ENCODE peak calls at places on chromosome 11, in ten cellular contexts. F is H9, N is GM10248, W is kidney epithelial cell, Q is heart left ventricle, L is HFFc6, R is endodermal cell, K is uterus, M is HL-60, X is kidney. J is an unnamed sample.

GRCh38 chr11:67572305-67572704 is 11.3 kb upstream of the GSTP1 start:
- DNase-seq in F (no peak), N (no peak), W (no peak), Q (no peak), L (no peak), R (no peak), K (no peak), M (no peak), X (no peak), J (no peak)

GRCh38 chr11:6737872-6738466 is 33.8 kb downstream of the OR2AG2 start:
- DNase-seq in F (peak; percentile 38), N (peak; percentile 58), W (no peak), Q (no peak), L (peak; percentile 55), R (peak; percentile 75), K (no peak), M (peak; percentile 61), X (no peak), J (no peak)

GRCh38 chr11:130691581-130691980 is 224.7 kb downstream of the SNX19 start:
- DNase-seq in F (no peak), N (no peak), W (no peak), Q (no peak), L (no peak), R (no peak), K (no peak), M (no peak), X (no peak), J (no peak)

GRCh38 chr11:130909650-130910049 is 6.6 kb downstream of the SNX19 start:
- DNase-seq in F (no peak), N (no peak), W (no peak), Q (no peak), L (peak; percentile 63), R (no peak), K (no peak), M (no peak), X (no peak), J (no peak)

GRCh38 chr11:1760351-1761109 is 3.2 kb downstream of the CTSD start:
- DNase-seq in F (no peak), N (no peak), W (no peak), Q (peak; percentile 89), L (peak; percentile 67), R (no peak), K (peak; percentile 51), M (no peak), X (peak; percentile 99), J (peak; percentile 99)

GRCh38 chr11:116707746-116708145 is 65.0 kb downstream of the BUD13 start:
- DNase-seq in F (no peak), N (no peak), W (no peak), Q (no peak), L (no peak), R (no peak), K (no peak), M (no peak), X (no peak), J (no peak)

GRCh38 chr11:33475999-33476398 is 218.8 kb downstream of the HIPK3 start:
- DNase-seq in F (no peak), N (no peak), W (peak; percentile 37), Q (no peak), L (peak; percentile 41), R (no peak), K (no peak), M (no peak), X (no peak), J (no peak)

GRCh38 chr11:123483058-123483457 is 53.0 kb downstream of the GRAMD1B start:
- DNase-seq in F (no peak), N (no peak), W (no peak), Q (no peak), L (no peak), R (no peak), K (no peak), M (no peak), X (no peak), J (no peak)

GRCh38 chr11:64695548-64695947 is 27.4 kb downstream of the NRXN2 start:
- DNase-seq in F (no peak), N (no peak), W (no peak), Q (no peak), L (no peak), R (no peak), K (no peak), M (no peak), X (no peak), J (no peak)

GRCh38 chr11:34366522-34366921 is 8.7 kb upstream of the ABTB2 start:
- DNase-seq in F (no peak), N (peak; percentile 44), W (no peak), Q (no peak), L (no peak), R (peak; percentile 51), K (no peak), M (peak; percentile 47), X (no peak), J (no peak)

GRCh38 chr11:8959546-8960166 is 4.6 kb downstream of the TMEM9B start:
- DNase-seq in F (peak; percentile 34), N (peak; percentile 82), W (peak; percentile 51), Q (peak; percentile 31), L (peak; percentile 61), R (peak; percentile 68), K (no peak), M (peak; percentile 54), X (no peak), J (no peak)

GRCh38 chr11:36672815-36673450 is 74.9 kb upstream of the RAG2 start:
- DNase-seq in F (no peak), N (no peak), W (no peak), Q (no peak), L (peak; percentile 59), R (no peak), K (no peak), M (peak; percentile 29), X (no peak), J (no peak)

GRCh38 chr11:134097146-134097545 is 28.3 kb downstream of the JAM3 start:
- DNase-seq in F (no peak), N (no peak), W (no peak), Q (no peak), L (no peak), R (no peak), K (no peak), M (no peak), X (no peak), J (no peak)

GRCh38 chr11:134101292-134101691 is 32.4 kb downstream of the JAM3 start:
- DNase-seq in F (no peak), N (no peak), W (no peak), Q (no peak), L (peak; percentile 46), R (no peak), K (no peak), M (no peak), X (no peak), J (no peak)

GRCh38 chr11:134100171-134100570 is 31.3 kb downstream of the JAM3 start:
- DNase-seq in F (no peak), N (no peak), W (no peak), Q (no peak), L (no peak), R (no peak), K (no peak), M (no peak), X (no peak), J (no peak)

GRCh38 chr11:134098566-134099184 is 29.8 kb downstream of the JAM3 start:
- DNase-seq in F (no peak), N (peak; percentile 22), W (no peak), Q (no peak), L (no peak), R (no peak), K (no peak), M (no peak), X (no peak), J (no peak)
- TF ChIP-seq CTCF in F (peak; percentile 65), N (peak; percentile 50), W (peak; percentile 36), Q (peak; percentile 36), L (peak; percentile 20), R (peak; percentile 74), K (no peak), M (no peak), X (peak; percentile 25), J (no peak)

DNA sequence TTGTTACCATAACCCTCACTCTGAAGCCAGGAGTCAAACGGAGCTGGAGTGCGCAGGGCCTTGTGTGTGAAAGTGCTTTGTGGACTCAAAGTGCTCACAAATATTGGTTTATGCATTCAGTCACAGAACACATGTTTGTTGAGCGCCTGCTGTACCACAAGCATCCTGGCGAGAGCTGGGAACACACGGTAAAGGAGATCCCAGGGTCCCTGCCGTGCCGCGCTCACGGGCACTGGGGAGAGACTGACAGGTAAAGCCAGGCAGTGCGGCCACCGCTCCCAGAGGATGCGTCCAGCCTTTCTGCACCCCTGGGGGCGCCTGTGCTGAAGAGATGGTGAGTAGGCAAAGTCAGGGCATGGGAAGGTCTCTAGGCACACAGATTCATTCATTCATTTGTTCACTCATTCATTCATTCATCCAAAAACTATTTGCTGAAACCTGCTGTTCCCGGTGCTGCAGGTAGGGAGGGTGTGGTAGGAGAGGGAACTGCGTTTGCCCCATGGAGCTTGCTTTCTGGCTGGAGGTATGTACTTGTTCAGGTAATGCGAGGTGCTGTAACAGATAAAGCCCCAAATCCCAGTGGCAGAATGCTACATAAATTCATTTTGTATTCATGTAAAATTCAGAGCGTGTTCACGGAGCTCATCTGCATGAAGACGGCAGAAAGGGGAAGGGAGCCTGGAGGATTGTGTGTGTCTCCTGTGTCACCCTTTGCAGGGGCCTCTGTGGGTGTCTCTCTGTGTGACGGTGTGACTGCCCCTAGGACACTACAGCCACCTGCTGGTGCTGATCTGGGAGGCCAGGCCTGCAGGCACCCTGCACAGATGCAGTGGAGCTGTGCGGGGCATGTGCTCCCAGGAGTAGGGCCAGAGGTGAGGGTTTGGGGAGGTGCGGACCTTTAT is 167.0 kb upstream of the B3GAT1 start:
- DNase-seq in F (no peak), N (peak; percentile 17), W (no peak), Q (no peak), L (no peak), R (peak; percentile 54), K (no peak), M (no peak), X (no peak), J (no peak)
- TF ChIP-seq CTCF in F (peak; percentile 40), N (peak; percentile 25), W (no peak), Q (no peak), L (no peak), R (peak; percentile 47), K (no peak), M (no peak), X (no peak), J (no peak)

GRCh38 chr11:32316846-32317525 is 118.4 kb downstream of the WT1 start:
- DNase-seq in F (no peak), N (no peak), W (no peak), Q (no peak), L (no peak), R (no peak), K (no peak), M (no peak), X (no peak), J (no peak)
- TF ChIP-seq CTCF in F (no peak), N (no peak), W (no peak), Q (no peak), L (no peak), R (no peak), K (no peak), M (no peak), X (no peak), J (no peak)

GRCh38 chr11:27120211-27120610 is 79.6 kb downstream of the BBOX1 start:
- DNase-seq in F (no peak), N (no peak), W (no peak), Q (no peak), L (peak; percentile 9), R (no peak), K (no peak), M (no peak), X (no peak), J (no peak)

GRCh38 chr11:27119396-27119795 is 78.8 kb downstream of the BBOX1 start:
- DNase-seq in F (no peak), N (no peak), W (no peak), Q (no peak), L (no peak), R (no peak), K (no peak), M (no peak), X (no peak), J (no peak)

GRCh38 chr11:27124514-27125264 is 84.1 kb downstream of the BBOX1 start:
- DNase-seq in F (no peak), N (no peak), W (no peak), Q (no peak), L (peak; percentile 51), R (no peak), K (no peak), M (no peak), X (no peak), J (no peak)
- TF ChIP-seq CTCF in F (peak; percentile 42), N (no peak), W (no peak), Q (peak; percentile 22), L (peak; percentile 70), R (peak; percentile 23), K (no peak), M (no peak), X (peak; percentile 2), J (no peak)